ENCODE peak calls at places on chromosomes 11 and 22, in eight cellular contexts. I is foreskin melanocyte; G is activated CD4-positive, alpha-beta memory T cell treated with anti-CD3 and anti-CD28 coated beads, Interleukin-2, amount 10 ng/mL, durations not matched to agents 7 days and 5 days; K is mucosa of gallbladder; Y is activated CD4-positive, CD25-positive, alpha-beta regulatory T cell; C is T-helper 2 cell; N is amygdala; Q is activated CD4-positive, alpha-beta T cell treated with anti-CD3 and anti-CD28 coated beads, Interleukin-2, amount 50 U/mL, for 48 hours. S is an unnamed sample.

GRCh38 chr11:11332141-11332710 is 20.8 kb downstream of the CSNK2A3 start:
- DNase-seq in Y (no peak), Q (no peak), C (no peak), G (no peak), K (no peak), N (no peak), I (no peak), S (no peak)

GRCh38 chr22:40995821-40996220 is 44.6 kb downstream of the RBX1 start:
- DNase-seq in Q (no peak), G (no peak), C (no peak), I (no peak), K (no peak), Y (no peak), N (no peak), S (no peak)

GRCh38 chr11:81966340-81966739 is 767.3 kb downstream of the FAM181B start:
- DNase-seq in Y (no peak), I (no peak), N (no peak), G (no peak), K (no peak), Q (no peak), C (no peak), S (no peak)

GRCh38 chr22:19455585-19456370 is 8.3 kb upstream of the C22orf39 start:
- DNase-seq in N (no peak), K (no peak), I (no peak), Y (no peak), C (no peak), Q (no peak), G (no peak), S (no peak)

GRCh38 chr11:79116600-79116999 is 324.2 kb downstream of the TENM4 start:
- DNase-seq in C (no peak), K (no peak), Y (no peak), G (no peak), I (no peak), Q (no peak), N (no peak), S (no peak)

GRCh38 chr11:65183201-65183891 is 1.6 kb downstream of the CAPN1 start:
- DNase-seq in G (no peak), I (no peak), C (no peak), Y (no peak), Q (no peak), K (peak; percentile 66), N (no peak), S (no peak)

GRCh38 chr11:2444301-2445106 is at the start of the genes KCNQ1 and TRPM5:
- DNase-seq in Y (peak; percentile 62), I (no peak), G (peak; percentile 72), C (no peak), Q (peak; percentile 80), K (peak; percentile 69), N (no peak), S (peak; percentile 67)

GRCh38 chr11:69444381-69445130 is 36.9 kb upstream of the LINC01488 start:
- DNase-seq in C (no peak), I (no peak), N (no peak), G (no peak), Y (no peak), K (peak; percentile 63), Q (no peak), S (no peak)

GRCh38 chr11:85718991-85719807 is 33.2 kb upstream of the CCDC89 start:
- DNase-seq in Y (no peak), C (no peak), I (peak; percentile 100), G (no peak), K (peak; percentile 11), N (peak; percentile 23), Q (no peak), S (no peak)

GRCh38 chr11:2363816-2364370 is 13.2 kb upstream of the CD81 start:
- DNase-seq in N (no peak), Y (no peak), G (no peak), Q (no peak), C (no peak), K (no peak), I (no peak), S (no peak)

GRCh38 chr22:24587251-24587650 is 5.6 kb downstream of the LRRC75B start:
- DNase-seq in I (no peak), G (no peak), N (no peak), K (no peak), Q (no peak), Y (no peak), C (no peak), S (no peak)

GRCh38 chr11:128522943-128523518 is 64.3 kb downstream of the ETS1 start:
- DNase-seq in Q (peak; percentile 80), N (no peak), K (no peak), I (no peak), G (peak; percentile 66), C (peak; percentile 69), Y (no peak), S (peak; percentile 42)

GRCh38 chr11:87114093-87114492 is 76.4 kb downstream of the TMEM135 start:
- DNase-seq in I (no peak), G (no peak), Y (no peak), K (no peak), N (no peak), Q (no peak), C (no peak), S (no peak)

GRCh38 chr22:30863161-30863833 is 105.3 kb downstream of the MORC2 start:
- DNase-seq in K (no peak), G (no peak), C (no peak), Y (no peak), N (no peak), Q (no peak), I (no peak), S (no peak)

GRCh38 chr11:83724704-83725114 is 438.5 kb upstream of the CCDC90B start:
- DNase-seq in Q (no peak), G (no peak), C (no peak), Y (no peak), I (no peak), K (peak; percentile 41), N (no peak), S (no peak)

GRCh38 chr22:50600967-50601668 is 525 bp downstream of the MAPK8IP2 start:
- DNase-seq in K (no peak), C (no peak), I (no peak), G (no peak), Y (no peak), N (no peak), Q (no peak), S (no peak)

GRCh38 chr11:109970516-109971183 is 122.5 kb upstream of the ZC3H12C start:
- DNase-seq in I (no peak), C (no peak), N (no peak), K (no peak), Y (no peak), G (no peak), Q (no peak), S (no peak)

GRCh38 chr11:2272241-2272945 is 2.0 kb upstream of the ASCL2 start:
- DNase-seq in G (no peak), K (no peak), I (no peak), Y (no peak), N (no peak), Q (no peak), C (no peak), S (no peak)

S was measured in T-helper 17 cell.